ENCODE peak calls at places on chromosome 6, in eight cellular contexts. One of them, this sample, is unnamed.
A peak's percentile ranks its signal among the peaks of the same experiment; 100 is the strongest.

GRCh38 chr6:100657678-100658330 is 193.1 kb upstream of the SIM1 start:
- DNase-seq in T-helper 17 cell: no peak
- DNase-seq in B cell: no peak
- DNase-seq in Kasumi-1: peak; percentile 71
- DNase-seq in stimulated activated CD8-positive, alpha-beta memory T cell treated with anti-CD3 and anti-CD28 coated beads, Interleukin-7, amount 100 ng/mL, for 24 hours: no peak
- DNase-seq in kidney epithelial cell: no peak
- DNase-seq in GM06990: peak; percentile 7
- DNase-seq in NCI-H2029: peak; percentile 38
- DNase-seq in this sample: no peak

GRCh38 chr6:61755739-61756138 is 530.3 kb downstream of the KHDRBS2 start:
- DNase-seq in NCI-H2029: no peak
- DNase-seq in Kasumi-1: no peak
- DNase-seq in GM06990: no peak
- DNase-seq in B cell: no peak
- DNase-seq in T-helper 17 cell: no peak
- DNase-seq in stimulated activated CD8-positive, alpha-beta memory T cell treated with anti-CD3 and anti-CD28 coated beads, Interleukin-7, amount 100 ng/mL, for 24 hours: no peak
- DNase-seq in kidney epithelial cell: no peak
- DNase-seq in this sample: no peak

GRCh38 chr6:167553716-167554115 is 228.8 kb downstream of the TTLL2 start:
- DNase-seq in B cell: peak; percentile 34
- DNase-seq in T-helper 17 cell: no peak
- DNase-seq in NCI-H2029: no peak
- DNase-seq in kidney epithelial cell: no peak
- DNase-seq in Kasumi-1: no peak
- DNase-seq in stimulated activated CD8-positive, alpha-beta memory T cell treated with anti-CD3 and anti-CD28 coated beads, Interleukin-7, amount 100 ng/mL, for 24 hours: no peak
- DNase-seq in GM06990: no peak
- DNase-seq in this sample: no peak

GRCh38 chr6:42644211-42644610 is 78.2 kb downstream of the PRPH2 start:
- DNase-seq in B cell: no peak
- DNase-seq in stimulated activated CD8-positive, alpha-beta memory T cell treated with anti-CD3 and anti-CD28 coated beads, Interleukin-7, amount 100 ng/mL, for 24 hours: no peak
- DNase-seq in T-helper 17 cell: no peak
- DNase-seq in GM06990: no peak
- DNase-seq in NCI-H2029: no peak
- DNase-seq in Kasumi-1: no peak
- DNase-seq in kidney epithelial cell: no peak
- DNase-seq in this sample: no peak

GRCh38 chr6:129901910-129902309 is 40.8 kb upstream of the TMEM244 start:
- DNase-seq in kidney epithelial cell: no peak
- DNase-seq in stimulated activated CD8-positive, alpha-beta memory T cell treated with anti-CD3 and anti-CD28 coated beads, Interleukin-7, amount 100 ng/mL, for 24 hours: no peak
- DNase-seq in B cell: no peak
- DNase-seq in T-helper 17 cell: no peak
- DNase-seq in NCI-H2029: no peak
- DNase-seq in GM06990: no peak
- DNase-seq in Kasumi-1: no peak
- DNase-seq in this sample: no peak

GRCh38 chr6:84172574-84172973 is 54.9 kb downstream of the CEP162 start:
- DNase-seq in T-helper 17 cell: no peak
- DNase-seq in B cell: no peak
- DNase-seq in kidney epithelial cell: no peak
- DNase-seq in stimulated activated CD8-positive, alpha-beta memory T cell treated with anti-CD3 and anti-CD28 coated beads, Interleukin-7, amount 100 ng/mL, for 24 hours: no peak
- DNase-seq in GM06990: no peak
- DNase-seq in NCI-H2029: no peak
- DNase-seq in Kasumi-1: no peak
- DNase-seq in this sample: no peak

GRCh38 chr6:8652710-8653109 is 217.4 kb upstream of the SLC35B3 start:
- DNase-seq in GM06990: no peak
- DNase-seq in Kasumi-1: no peak
- DNase-seq in kidney epithelial cell: no peak
- DNase-seq in stimulated activated CD8-positive, alpha-beta memory T cell treated with anti-CD3 and anti-CD28 coated beads, Interleukin-7, amount 100 ng/mL, for 24 hours: no peak
- DNase-seq in T-helper 17 cell: no peak
- DNase-seq in NCI-H2029: no peak
- DNase-seq in B cell: no peak
- DNase-seq in this sample: no peak

GRCh38 chr6:108242721-108243120 is 18.1 kb downstream of the SNX3 start:
- DNase-seq in Kasumi-1: no peak
- DNase-seq in B cell: no peak
- DNase-seq in kidney epithelial cell: no peak
- DNase-seq in T-helper 17 cell: no peak
- DNase-seq in GM06990: no peak
- DNase-seq in stimulated activated CD8-positive, alpha-beta memory T cell treated with anti-CD3 and anti-CD28 coated beads, Interleukin-7, amount 100 ng/mL, for 24 hours: no peak
- DNase-seq in NCI-H2029: no peak
- DNase-seq in this sample: no peak

GRCh38 chr6:45507156-45507555 is 129.4 kb upstream of the SUPT3H start:
- DNase-seq in B cell: no peak
- DNase-seq in NCI-H2029: no peak
- DNase-seq in T-helper 17 cell: no peak
- DNase-seq in Kasumi-1: no peak
- DNase-seq in GM06990: no peak
- DNase-seq in kidney epithelial cell: no peak
- DNase-seq in stimulated activated CD8-positive, alpha-beta memory T cell treated with anti-CD3 and anti-CD28 coated beads, Interleukin-7, amount 100 ng/mL, for 24 hours: no peak
- DNase-seq in this sample: no peak

GRCh38 chr6:33171889-33172203 is 20.4 kb downstream of the COL11A2 start:
- DNase-seq in kidney epithelial cell: no peak
- DNase-seq in Kasumi-1: no peak
- DNase-seq in GM06990: no peak
- DNase-seq in NCI-H2029: no peak
- DNase-seq in stimulated activated CD8-positive, alpha-beta memory T cell treated with anti-CD3 and anti-CD28 coated beads, Interleukin-7, amount 100 ng/mL, for 24 hours: no peak
- DNase-seq in T-helper 17 cell: no peak
- DNase-seq in B cell: no peak
- DNase-seq in this sample: no peak

GRCh38 chr6:147108256-147108910 is 95.8 kb upstream of the STXBP5 start:
- DNase-seq in GM06990: no peak
- DNase-seq in Kasumi-1: no peak
- DNase-seq in kidney epithelial cell: no peak
- DNase-seq in B cell: no peak
- DNase-seq in NCI-H2029: no peak
- DNase-seq in stimulated activated CD8-positive, alpha-beta memory T cell treated with anti-CD3 and anti-CD28 coated beads, Interleukin-7, amount 100 ng/mL, for 24 hours: no peak
- DNase-seq in T-helper 17 cell: no peak
- DNase-seq in this sample: no peak

GRCh38 chr6:147752686-147753418 is 244.4 kb downstream of the SAMD5 start:
- DNase-seq in B cell: no peak
- DNase-seq in NCI-H2029: no peak
- DNase-seq in GM06990: no peak
- DNase-seq in T-helper 17 cell: no peak
- DNase-seq in stimulated activated CD8-positive, alpha-beta memory T cell treated with anti-CD3 and anti-CD28 coated beads, Interleukin-7, amount 100 ng/mL, for 24 hours: no peak
- DNase-seq in kidney epithelial cell: no peak
- DNase-seq in Kasumi-1: no peak
- DNase-seq in this sample: no peak

GRCh38 chr6:39819676-39820075 is 27.5 kb downstream of the DAAM2 start:
- DNase-seq in kidney epithelial cell: no peak
- DNase-seq in T-helper 17 cell: no peak
- DNase-seq in B cell: no peak
- DNase-seq in Kasumi-1: no peak
- DNase-seq in GM06990: no peak
- DNase-seq in NCI-H2029: no peak
- DNase-seq in stimulated activated CD8-positive, alpha-beta memory T cell treated with anti-CD3 and anti-CD28 coated beads, Interleukin-7, amount 100 ng/mL, for 24 hours: no peak
- DNase-seq in this sample: no peak

GRCh38 chr6:22821664-22822320 is 252.4 kb downstream of the HDGFL1 start:
- DNase-seq in T-helper 17 cell: no peak
- DNase-seq in stimulated activated CD8-positive, alpha-beta memory T cell treated with anti-CD3 and anti-CD28 coated beads, Interleukin-7, amount 100 ng/mL, for 24 hours: no peak
- DNase-seq in B cell: no peak
- DNase-seq in GM06990: no peak
- DNase-seq in kidney epithelial cell: no peak
- DNase-seq in Kasumi-1: no peak
- DNase-seq in NCI-H2029: no peak
- DNase-seq in this sample: no peak

GRCh38 chr6:6003334-6004146 is 3.2 kb downstream of the NRN1 start:
- DNase-seq in NCI-H2029: peak; percentile 68
- DNase-seq in B cell: no peak
- DNase-seq in kidney epithelial cell: no peak
- DNase-seq in T-helper 17 cell: no peak
- DNase-seq in stimulated activated CD8-positive, alpha-beta memory T cell treated with anti-CD3 and anti-CD28 coated beads, Interleukin-7, amount 100 ng/mL, for 24 hours: no peak
- DNase-seq in GM06990: no peak
- DNase-seq in Kasumi-1: peak; percentile 66
- DNase-seq in this sample: no peak

GRCh38 chr6:144006731-144007454 is 1.2 kb downstream of the PLAGL1 start:
- DNase-seq in Kasumi-1: peak; percentile 37
- DNase-seq in stimulated activated CD8-positive, alpha-beta memory T cell treated with anti-CD3 and anti-CD28 coated beads, Interleukin-7, amount 100 ng/mL, for 24 hours: no peak
- DNase-seq in T-helper 17 cell: no peak
- DNase-seq in GM06990: no peak
- DNase-seq in kidney epithelial cell: no peak
- DNase-seq in B cell: no peak
- DNase-seq in NCI-H2029: no peak
- DNase-seq in this sample: no peak

GRCh38 chr6:146551545-146551944 is 7.9 kb downstream of the RAB32 start:
- DNase-seq in stimulated activated CD8-positive, alpha-beta memory T cell treated with anti-CD3 and anti-CD28 coated beads, Interleukin-7, amount 100 ng/mL, for 24 hours: no peak
- DNase-seq in T-helper 17 cell: no peak
- DNase-seq in Kasumi-1: no peak
- DNase-seq in NCI-H2029: no peak
- DNase-seq in B cell: no peak
- DNase-seq in GM06990: no peak
- DNase-seq in kidney epithelial cell: no peak
- DNase-seq in this sample: no peak

GRCh38 chr6:90859612-90860011 is 272.7 kb upstream of the MAP3K7 start:
- DNase-seq in T-helper 17 cell: no peak
- DNase-seq in stimulated activated CD8-positive, alpha-beta memory T cell treated with anti-CD3 and anti-CD28 coated beads, Interleukin-7, amount 100 ng/mL, for 24 hours: no peak
- DNase-seq in GM06990: no peak
- DNase-seq in kidney epithelial cell: no peak
- DNase-seq in Kasumi-1: peak; percentile 35
- DNase-seq in NCI-H2029: no peak
- DNase-seq in B cell: no peak
- DNase-seq in this sample: no peak

GRCh38 chr6:108501559-108501958 is 59.2 kb upstream of the FOXO3 start:
- DNase-seq in B cell: no peak
- DNase-seq in NCI-H2029: no peak
- DNase-seq in GM06990: no peak
- DNase-seq in kidney epithelial cell: no peak
- DNase-seq in T-helper 17 cell: no peak
- DNase-seq in Kasumi-1: no peak
- DNase-seq in stimulated activated CD8-positive, alpha-beta memory T cell treated with anti-CD3 and anti-CD28 coated beads, Interleukin-7, amount 100 ng/mL, for 24 hours: no peak
- DNase-seq in this sample: no peak

GRCh38 chr6:5214570-5215052 is 46.1 kb downstream of the LYRM4 start:
- DNase-seq in NCI-H2029: no peak
- DNase-seq in B cell: no peak
- DNase-seq in stimulated activated CD8-positive, alpha-beta memory T cell treated with anti-CD3 and anti-CD28 coated beads, Interleukin-7, amount 100 ng/mL, for 24 hours: no peak
- DNase-seq in kidney epithelial cell: no peak
- DNase-seq in T-helper 17 cell: no peak
- DNase-seq in Kasumi-1: peak; percentile 50
- DNase-seq in GM06990: peak; percentile 51
- DNase-seq in this sample: no peak

GRCh38 chr6:1759877-1760276 is 150.2 kb downstream of the FOXC1 start:
- DNase-seq in GM06990: no peak
- DNase-seq in Kasumi-1: no peak
- DNase-seq in B cell: no peak
- DNase-seq in T-helper 17 cell: no peak
- DNase-seq in NCI-H2029: no peak
- DNase-seq in stimulated activated CD8-positive, alpha-beta memory T cell treated with anti-CD3 and anti-CD28 coated beads, Interleukin-7, amount 100 ng/mL, for 24 hours: no peak
- DNase-seq in kidney epithelial cell: no peak
- DNase-seq in this sample: no peak

GRCh38 chr6:150680510-150680909 is 80.8 kb downstream of the PLEKHG1 start:
- DNase-seq in NCI-H2029: no peak
- DNase-seq in Kasumi-1: no peak
- DNase-seq in GM06990: no peak
- DNase-seq in B cell: no peak
- DNase-seq in T-helper 17 cell: no peak
- DNase-seq in kidney epithelial cell: no peak
- DNase-seq in stimulated activated CD8-positive, alpha-beta memory T cell treated with anti-CD3 and anti-CD28 coated beads, Interleukin-7, amount 100 ng/mL, for 24 hours: no peak
- DNase-seq in this sample: no peak

GRCh38 chr6:138278326-138278725 is 60.0 kb upstream of the PBOV1 start:
- DNase-seq in Kasumi-1: no peak
- DNase-seq in T-helper 17 cell: no peak
- DNase-seq in stimulated activated CD8-positive, alpha-beta memory T cell treated with anti-CD3 and anti-CD28 coated beads, Interleukin-7, amount 100 ng/mL, for 24 hours: no peak
- DNase-seq in GM06990: no peak
- DNase-seq in B cell: no peak
- DNase-seq in kidney epithelial cell: no peak
- DNase-seq in NCI-H2029: no peak
- DNase-seq in this sample: no peak

This sample was measured in activated CD4-positive, alpha-beta T cell treated with anti-CD3 and anti-CD28 coated beads for 24 hours.